ENCODE peak calls at places on chromosomes 4 and X, in nine cellular contexts. L, S, C, A, M, P, K, Y and O are unnamed samples.
A peak's percentile ranks its signal among the peaks of the same experiment; 100 is the strongest.

GRCh38 chr4:109218288-109218687 is 84.2 kb downstream of the COL25A1 start:
- DNase-seq in L (no peak), S (no peak), C (no peak), A (no peak), M (no peak), P (no peak), K (no peak), Y (no peak), O (no peak)

GRCh38 chr4:133147922-133148689 is 988 bp upstream of the PCDH10 start:
- DNase-seq in L (peak; percentile 68), S (peak; percentile 48), C (no peak), A (no peak), M (no peak), P (peak; percentile 67), K (no peak), Y (peak; percentile 78), O (peak; percentile 71)

GRCh38 chr4:125891597-125892258 is 577.0 kb downstream of the FAT4 start:
- DNase-seq in L (no peak), S (no peak), C (no peak), A (no peak), M (no peak), P (no peak), K (no peak), Y (no peak), O (no peak)

GRCh38 chr4:1183985-1184773 is 11.8 kb upstream of the SPON2 start:
- DNase-seq in L (no peak), S (peak; percentile 11), C (peak; percentile 55), A (peak; percentile 80), M (no peak), P (no peak), K (no peak), Y (no peak), O (no peak)

GRCh38 chr4:151202851-151203455 is 74.0 kb upstream of the PRSS48 start:
- DNase-seq in L (peak; percentile 28), S (no peak), C (no peak), A (no peak), M (no peak), P (no peak), K (no peak), Y (no peak), O (no peak)

GRCh38 chr4:24042094-24042493 is 152.2 kb upstream of the PPARGC1A start:
- DNase-seq in L (no peak), S (no peak), C (no peak), A (no peak), M (no peak), P (no peak), K (no peak), Y (no peak), O (no peak)

GRCh38 chr4:61556277-61556676 is 356.2 kb downstream of the ADGRL3 start:
- DNase-seq in L (no peak), S (no peak), C (no peak), A (no peak), M (no peak), P (no peak), K (no peak), Y (no peak), O (no peak)

GRCh38 chrX:134695999-134696398 is 37.7 kb upstream of the PLAC1 start:
- DNase-seq in L (no peak), S (no peak), C (no peak), A (no peak), M (no peak), P (no peak), K (no peak), Y (no peak), O (no peak)

GRCh38 chr4:124537971-124538370 is 174.6 kb downstream of the ANKRD50 start:
- DNase-seq in L (no peak), S (no peak), C (no peak), A (no peak), M (no peak), P (no peak), K (no peak), Y (no peak), O (no peak)

DNA sequence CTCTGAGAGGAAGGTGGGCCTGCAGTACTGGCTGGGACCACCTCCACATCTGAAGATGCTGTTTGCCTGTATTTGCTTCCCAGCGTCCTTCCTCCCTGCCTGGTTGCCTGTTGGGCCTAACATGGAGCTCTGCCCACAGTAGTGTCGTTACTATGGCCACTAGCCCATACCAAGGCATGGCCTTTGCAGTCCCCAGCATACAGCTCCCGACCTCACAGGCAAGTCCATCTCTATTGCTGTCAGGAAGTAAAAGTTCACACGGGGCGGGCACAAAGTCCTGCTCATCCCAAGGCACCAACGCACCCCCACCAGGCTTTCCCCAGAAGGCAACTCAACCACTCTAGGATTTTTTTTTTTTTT is 71.6 kb downstream of the MAML3 start:
- DNase-seq in L (no peak), S (no peak), C (no peak), A (no peak), M (no peak), P (no peak), K (no peak), Y (no peak), O (no peak)
- H3K27ac ChIP-seq in L (no peak overlapping the region), S (no peak overlapping the region), C (no peak overlapping the region), A (no peak overlapping the region), M (no peak overlapping the region), P (peak overlapping the region; percentile 81), K (no peak overlapping the region), Y (no peak overlapping the region), O (no peak overlapping the region)

GRCh38 chrX:13256562-13256961 is 63.3 kb downstream of the ATXN3L start:
- DNase-seq in L (no peak), S (no peak), C (no peak), A (peak; percentile 28), M (no peak), P (no peak), K (no peak), Y (no peak), O (no peak)

GRCh38 chrX:13253223-13253622 is 66.6 kb downstream of the ATXN3L start:
- DNase-seq in L (no peak), S (no peak), C (no peak), A (no peak), M (no peak), P (no peak), K (no peak), Y (no peak), O (no peak)

GRCh38 chrX:13252726-13253125 is 67.1 kb downstream of the ATXN3L start:
- DNase-seq in L (no peak), S (no peak), C (no peak), A (no peak), M (no peak), P (no peak), K (no peak), Y (no peak), O (no peak)

GRCh38 chrX:13254870-13255269 is 65.0 kb downstream of the ATXN3L start:
- DNase-seq in L (no peak), S (no peak), C (no peak), A (no peak), M (no peak), P (no peak), K (no peak), Y (no peak), O (no peak)

DNA sequence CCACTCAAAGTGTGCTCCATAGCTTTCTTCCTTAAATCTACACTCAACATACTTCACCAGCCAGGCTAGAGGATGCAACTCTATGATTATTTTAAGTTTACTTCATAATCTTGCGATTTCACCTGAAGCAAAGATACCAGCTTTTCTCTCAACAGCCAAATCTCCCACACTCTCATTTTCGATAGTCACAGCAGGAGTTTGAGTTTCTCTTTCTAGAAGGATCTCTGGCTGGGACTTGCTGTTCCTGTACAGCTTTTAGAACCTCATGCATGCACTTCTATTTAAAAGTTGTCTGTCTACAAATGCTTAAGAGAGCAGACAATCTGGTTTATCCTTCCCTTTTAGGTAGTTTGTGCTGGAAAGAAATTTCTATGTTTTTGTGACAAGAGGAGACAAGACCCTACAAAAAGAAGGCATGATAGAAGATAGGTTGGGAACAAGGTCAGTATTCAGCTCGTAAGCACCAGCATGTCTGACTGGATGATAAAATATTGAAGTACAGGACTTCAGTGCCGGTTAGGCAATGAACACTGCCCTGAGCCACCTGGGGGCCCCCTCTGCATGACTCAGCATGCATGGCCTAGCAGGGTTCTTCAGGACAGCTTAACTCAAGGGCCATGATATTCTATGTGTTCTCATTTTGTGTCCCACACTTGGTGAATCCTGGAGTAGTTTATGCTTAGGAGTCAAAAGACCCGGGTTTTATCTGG is 65.6 kb downstream of the ATXN3L start:
- DNase-seq in L (no peak), S (peak; percentile 14), C (no peak), A (peak; percentile 53), M (peak; percentile 17), P (no peak), K (no peak), Y (peak; percentile 5), O (no peak)
- H3K27ac ChIP-seq in L (no peak overlapping the region), S (no peak overlapping the region), C (no peak overlapping the region), A (peak overlapping the region; percentile 78), M (no peak overlapping the region), P (no peak overlapping the region), K (no peak overlapping the region), Y (no peak overlapping the region), O (no peak overlapping the region)

GRCh38 chr4:138405439-138405838 is 163.3 kb upstream of the SLC7A11 start:
- DNase-seq in L (peak; percentile 63), S (no peak), C (no peak), A (peak; percentile 73), M (peak; percentile 56), P (no peak), K (no peak), Y (no peak), O (no peak)
- H3K27ac ChIP-seq in L (peak overlapping the region; percentile 70), S (no peak overlapping the region), C (no peak overlapping the region), A (no peak overlapping the region), M (no peak overlapping the region), P (no peak overlapping the region), K (no peak overlapping the region), Y (no peak overlapping the region), O (no peak overlapping the region)

DNA sequence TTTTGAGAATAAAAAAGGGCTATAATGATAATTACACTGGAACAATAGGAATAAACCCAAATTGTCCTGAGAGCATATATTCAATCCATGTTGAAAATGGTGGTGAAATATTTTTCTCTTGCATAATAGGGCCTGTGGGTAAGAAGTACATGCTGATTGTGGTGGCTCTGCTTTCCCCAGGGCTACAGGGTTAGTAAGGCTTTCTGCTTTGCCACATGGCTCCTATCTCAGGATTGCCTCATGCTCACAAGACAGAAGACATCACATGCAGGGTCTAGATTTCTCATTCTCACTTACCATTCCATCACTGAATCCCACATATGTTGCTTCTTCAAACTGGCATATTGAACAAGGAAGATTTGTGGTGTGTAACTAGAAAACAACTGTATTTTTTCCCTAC is 12.4 kb upstream of the VEGFC start:
- DNase-seq in L (no peak), S (no peak), C (no peak), A (no peak), M (no peak), P (no peak), K (no peak), Y (no peak), O (no peak)
- H3K27ac ChIP-seq in L (no peak overlapping the region), S (no peak overlapping the region), C (no peak overlapping the region), A (no peak overlapping the region), M (no peak overlapping the region), P (no peak overlapping the region), K (no peak overlapping the region), Y (no peak overlapping the region), O (no peak overlapping the region)